ENCODE peak calls at places on chromosomes 11 and 22, in six cellular contexts. H is NCI-H1436; A is stimulated activated CD4-positive, alpha-beta T cell treated with anti-CD3 and anti-CD28 coated beads, Interleukin-12 subunit alpha, Interleukin-12 subunit beta, amount 100 ng/mL, for 4 hours; Z is upper lobe of right lung; I is iPS DF 6.9; X is activated CD4-positive, CD25-positive, alpha-beta regulatory T cell treated with anti-CD3 and anti-CD28 coated beads, Interleukin-2, amount 50 U/mL, for 72 hours. E is an unnamed sample.

GRCh38 chr22:37057796-37058510 is 6.4 kb downstream of the KCTD17 start:
- DNase-seq in H (no peak), Z (no peak), I (no peak), X (no peak), A (no peak), E (no peak)

GRCh38 chr11:68418671-68419070 is 41.9 kb upstream of the PPP6R3 start:
- DNase-seq in Z (no peak), A (no peak), X (no peak), H (no peak), I (no peak), E (no peak)

GRCh38 chr22:20130319-20130718 is 1.3 kb upstream of the ZDHHC8 start:
- DNase-seq in Z (no peak), X (no peak), A (no peak), H (peak), I (no peak), E (no peak)

GRCh38 chr22:42433754-42434153 is 1.6 kb upstream of the NFAM1 start:
- DNase-seq in X (no peak), I (no peak), H (peak), Z (no peak), A (no peak), E (no peak)

GRCh38 chr11:18791175-18792065 is at the start of gene PTPN5:
- DNase-seq in Z (no peak), H (no peak), I (no peak), A (no peak), X (no peak), E (no peak)

GRCh38 chr11:2771758-2772466 is 72.1 kb upstream of the KCNQ1OT1 start:
- DNase-seq in X (peak), H (peak), Z (peak), I (no peak), A (no peak), E (peak)

GRCh38 chr22:47113880-47114415 is 351.5 kb downstream of the TBC1D22A start:
- DNase-seq in Z (no peak), X (no peak), A (no peak), I (no peak), H (no peak), E (no peak)

GRCh38 chr22:20569059-20570058 is 61.9 kb downstream of the MED15 start:
- DNase-seq in X (peak), I (no peak), A (peak), H (no peak), Z (peak), E (peak)

GRCh38 chr11:128964463-128964930 is 21.8 kb upstream of the TP53AIP1 start:
- DNase-seq in A (no peak), Z (no peak), H (no peak), I (no peak), X (no peak), E (no peak)

GRCh38 chr11:33258631-33259184 is 1.5 kb downstream of the HIPK3 start:
- DNase-seq in A (no peak), Z (no peak), X (no peak), H (no peak), I (no peak), E (peak)

GRCh38 chr11:7511405-7511804 is 2.4 kb upstream of the PPFIBP2 start:
- DNase-seq in X (no peak), A (no peak), Z (no peak), H (no peak), I (no peak), E (peak)

GRCh38 chr11:17686185-17686980 is 33.0 kb upstream of the MYOD1 start:
- DNase-seq in Z (no peak), I (no peak), X (no peak), A (no peak), H (no peak), E (no peak)

GRCh38 chr11:67290801-67291200 is 1.7 kb downstream of the ANKRD13D start:
- DNase-seq in Z (peak), I (no peak), X (no peak), A (no peak), H (no peak), E (no peak)